ENCODE peak calls at places on chromosomes 6 and 20, in four cellular contexts. B is GM12878, M is K562, K is HL-60. C is an unnamed sample.

GRCh38 chr6:156396068-156396771 is 381.0 kb upstream of the ARID1B start:
- DNase-seq in B (peak; percentile 63), M (no peak), K (no peak), C (peak; percentile 35)

GRCh38 chr6:137291441-137291840 is 72.3 kb upstream of the IFNGR1 start:
- DNase-seq in B (no peak), M (no peak), K (peak; percentile 64), C (no peak)

GRCh38 chr20:25196701-25197120 is 1.2 kb downstream of the ENTPD6 start:
- DNase-seq in B (no peak), M (no peak), K (no peak), C (no peak)

GRCh38 chr6:30879684-30880427 is 4.5 kb upstream of the DDR1 start:
- DNase-seq in B (no peak), M (peak; percentile 48), K (no peak), C (no peak)

GRCh38 chr6:150697515-150697914 is 97.8 kb downstream of the PLEKHG1 start:
- DNase-seq in B (no peak), M (no peak), K (no peak), C (no peak)

GRCh38 chr6:2127484-2127911 is 117.9 kb downstream of the GMDS start:
- DNase-seq in B (peak; percentile 5), M (no peak), K (no peak), C (peak; percentile 26)

GRCh38 chr20:45538209-45538798 is 978 bp downstream of the WFDC6 start:
- DNase-seq in B (no peak), M (no peak), K (no peak), C (no peak)

GRCh38 chr6:15423286-15423957 is 177.6 kb downstream of the JARID2 start:
- DNase-seq in B (no peak), M (no peak), K (no peak), C (no peak)

GRCh38 chr6:22512716-22513452 is 56.5 kb upstream of the HDGFL1 start:
- DNase-seq in B (no peak), M (no peak), K (no peak), C (no peak)

GRCh38 chr6:71258078-71258866 is 30.3 kb upstream of the OGFRL1 start:
- DNase-seq in B (no peak), M (no peak), K (no peak), C (no peak)
- TF ChIP-seq SPI1 in B (no peak), M (no peak), K (no peak), C (no peak)

GRCh38 chr6:53273356-53273755 is 75.4 kb downstream of the ELOVL5 start:
- DNase-seq in B (no peak), M (no peak), K (no peak), C (no peak)

GRCh38 chr6:53266553-53267090 is 82.1 kb downstream of the ELOVL5 start:
- DNase-seq in B (no peak), M (no peak), K (no peak), C (no peak)

GRCh38 chr6:53264915-53265615 is 83.7 kb downstream of the ELOVL5 start:
- DNase-seq in B (no peak), M (no peak), K (no peak), C (no peak)

GRCh38 chr6:53268858-53269608 is 79.7 kb downstream of the ELOVL5 start:
- DNase-seq in B (no peak), M (no peak), K (no peak), C (no peak)

GRCh38 chr6:53269827-53270226 is 78.9 kb downstream of the ELOVL5 start:
- DNase-seq in B (no peak), M (no peak), K (no peak), C (no peak)
- TF ChIP-seq POLR2AphosphoS5 in B (no peak), M (no peak), K (no peak), C (no peak)

GRCh38 chr6:125882243-125882642 is 74.3 kb upstream of the HINT3 start:
- DNase-seq in B (no peak), M (no peak), K (no peak), C (no peak)

GRCh38 chr6:125886914-125887313 is 69.7 kb upstream of the HINT3 start:
- DNase-seq in B (no peak), M (no peak), K (no peak), C (no peak)

GRCh38 chr6:125887372-125887771 is 69.2 kb upstream of the HINT3 start:
- DNase-seq in B (no peak), M (no peak), K (no peak), C (no peak)

GRCh38 chr6:125888989-125889656 is 67.4 kb upstream of the HINT3 start:
- DNase-seq in B (no peak), M (peak; percentile 62), K (no peak), C (no peak)

GRCh38 chr6:125884656-125885055 is 71.9 kb upstream of the HINT3 start:
- DNase-seq in B (no peak), M (no peak), K (no peak), C (no peak)
- TF ChIP-seq SPI1 in B (no peak), M (no peak), K (no peak), C (no peak)

GRCh38 chr6:125099211-125100017 is 54.2 kb upstream of the TPD52L1 start:
- DNase-seq in B (no peak), M (peak; percentile 71), K (no peak), C (no peak)
- TF ChIP-seq POLR2AphosphoS5 in B (no peak), M (no peak), K (no peak), C (no peak)

DNA sequence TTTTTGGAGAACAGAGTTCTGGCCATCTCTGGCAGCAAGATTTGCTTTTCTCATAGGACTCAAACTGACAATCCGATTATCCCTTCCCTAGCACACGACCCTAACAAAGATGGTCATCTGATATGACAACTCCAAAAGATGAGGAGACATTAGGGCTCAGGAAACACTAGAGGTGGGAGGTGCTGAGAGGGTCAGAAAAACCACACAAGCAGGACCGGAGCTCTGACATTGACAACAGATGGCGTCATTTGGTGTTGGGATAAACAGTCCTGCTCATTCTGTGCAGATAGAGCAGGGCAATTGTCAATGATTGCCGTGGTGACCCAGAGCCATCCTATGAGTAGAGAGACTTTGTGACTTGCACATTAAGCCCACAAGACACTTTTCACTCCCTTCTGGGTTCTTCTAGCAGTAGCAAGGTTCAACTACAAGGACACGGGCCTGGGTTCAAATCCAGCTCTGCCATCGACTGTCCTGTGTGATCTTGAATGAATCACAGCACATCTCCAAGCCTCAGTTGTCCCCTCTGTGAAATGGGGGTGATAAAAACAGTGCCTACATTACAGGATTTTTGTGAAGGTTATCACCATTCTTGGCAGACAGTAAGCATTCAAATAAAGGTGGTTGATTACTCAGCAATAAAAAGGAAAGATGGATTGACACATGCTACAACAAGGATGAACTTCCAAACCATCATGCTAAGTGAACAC is 6.4 kb upstream of the TGM2 start:
- DNase-seq in B (no peak), M (no peak), K (no peak), C (no peak)
- TF ChIP-seq SPI1 in B (no peak), M (no peak), K (no peak), C (no peak)

GRCh38 chr6:112434896-112435295 is 87.8 kb downstream of the RFPL4B start:
- DNase-seq in B (no peak), M (no peak), K (no peak), C (no peak)

GRCh38 chr6:112431803-112432202 is 84.7 kb downstream of the RFPL4B start:
- DNase-seq in B (no peak), M (no peak), K (no peak), C (no peak)

GRCh38 chr6:112437053-112437452 is 89.9 kb downstream of the RFPL4B start:
- DNase-seq in B (no peak), M (no peak), K (no peak), C (no peak)

GRCh38 chr6:112432853-112433252 is 85.7 kb downstream of the RFPL4B start:
- DNase-seq in B (no peak), M (no peak), K (no peak), C (no peak)

DNA sequence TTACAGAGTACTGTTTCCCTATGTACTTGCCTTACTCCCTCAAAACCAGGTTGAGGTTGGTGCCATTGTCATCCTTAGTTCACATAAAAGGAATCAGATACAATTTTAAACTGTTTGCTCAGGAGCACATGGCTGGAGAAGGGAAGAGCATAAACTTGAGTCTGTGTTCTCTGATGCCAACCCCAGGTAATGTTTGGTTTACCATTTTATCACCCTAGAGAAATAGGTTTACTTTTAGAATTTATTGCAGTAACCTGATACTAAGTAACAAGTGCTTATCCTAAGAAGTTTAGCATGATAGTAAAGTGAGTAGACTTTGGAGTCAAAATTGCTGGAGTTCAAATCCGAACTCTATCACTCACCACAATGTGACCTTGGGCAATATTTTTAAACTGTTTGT is 86.3 kb downstream of the RFPL4B start:
- DNase-seq in B (no peak), M (no peak), K (no peak), C (no peak)
- TF ChIP-seq POLR2AphosphoS5 in B (no peak), M (no peak), K (no peak), C (no peak)

DNA sequence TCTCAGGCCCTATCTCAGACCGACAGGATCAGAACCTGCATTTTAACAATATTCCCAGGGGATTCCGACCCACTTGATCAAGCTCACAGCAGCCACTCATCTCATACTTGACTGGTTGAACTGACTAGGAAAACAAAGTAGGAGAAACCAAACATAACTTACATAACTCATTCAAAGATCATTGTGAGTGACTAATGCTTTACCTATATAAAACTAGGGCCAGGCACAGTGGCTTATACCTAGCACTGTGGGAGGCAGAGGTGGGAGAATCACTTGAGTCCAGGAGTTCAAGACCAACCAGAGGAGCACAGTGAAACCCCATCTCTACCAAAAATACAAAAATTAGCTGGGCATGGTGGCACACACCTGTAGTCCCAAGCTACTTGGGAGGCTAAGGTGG is 251.0 kb downstream of the ATXN1 start:
- DNase-seq in B (no peak), M (no peak), K (no peak), C (no peak)
- TF ChIP-seq SPI1 in B (no peak), M (no peak), K (no peak), C (no peak)

C was measured in GM12891.